ENCODE peak calls at places on chromosomes 13 and 19, in seven cellular contexts. C is ovary; K is WERI-Rb-1; S is lower lobe of right lung; D is kidney tubule cell; J is CD4-positive, CD25-positive, alpha-beta regulatory T cell; L is OCI-M1. U is an unnamed sample.

GRCh38 chr13:101520672-101521071 is 68.2 kb downstream of the ITGBL1 start:
- DNase-seq in C (no peak), K (no peak), S (no peak), D (peak; percentile 77), J (peak; percentile 67), L (peak; percentile 56), U (peak; percentile 57)

GRCh38 chr13:112068531-112069062 is 1.6 kb downstream of the SOX1 start:
- DNase-seq in C (no peak), K (no peak), S (no peak), D (no peak), J (no peak), L (no peak), U (no peak)

GRCh38 chr19:12526542-12526941 is 24.7 kb downstream of the ZNF564 start:
- DNase-seq in C (no peak), K (no peak), S (no peak), D (no peak), J (no peak), L (no peak), U (no peak)

GRCh38 chr19:3162418-3163229 is 15.9 kb upstream of the S1PR4 start:
- DNase-seq in C (no peak), K (no peak), S (no peak), D (no peak), J (peak; percentile 49), L (no peak), U (no peak)

GRCh38 chr13:97600438-97601080 is 166.6 kb downstream of the RAP2A start:
- DNase-seq in C (no peak), K (no peak), S (no peak), D (peak; percentile 29), J (no peak), L (peak; percentile 41), U (peak; percentile 73)

GRCh38 chr13:48504606-48505369 is 28.1 kb downstream of the RCBTB2 start:
- DNase-seq in C (no peak), K (no peak), S (no peak), D (no peak), J (peak; percentile 27), L (no peak), U (no peak)

GRCh38 chr13:51562011-51562671 is 22.1 kb upstream of the WDFY2 start:
- DNase-seq in C (no peak), K (no peak), S (no peak), D (peak; percentile 38), J (peak; percentile 44), L (no peak), U (no peak)

GRCh38 chr19:35509861-35510625 is 3.4 kb downstream of the DMKN start:
- DNase-seq in C (peak; percentile 89), K (peak; percentile 81), S (peak; percentile 89), D (peak; percentile 90), J (peak; percentile 46), L (peak; percentile 78), U (peak; percentile 80)

GRCh38 chr13:112252744-112253590 is 123.2 kb upstream of the SPACA7 start:
- DNase-seq in C (no peak), K (peak; percentile 5), S (no peak), D (no peak), J (no peak), L (no peak), U (no peak)

GRCh38 chr19:50361290-50362029 is 4.0 kb downstream of the NAPSA start:
- DNase-seq in C (no peak), K (no peak), S (peak; percentile 78), D (no peak), J (peak; percentile 26), L (peak; percentile 37), U (no peak)

GRCh38 chr19:1608414-1609391 is 3.4 kb upstream of the UQCR11 start:
- DNase-seq in C (no peak), K (no peak), S (no peak), D (peak; percentile 12), J (peak; percentile 41), L (no peak), U (no peak)

GRCh38 chr13:30165791-30166190 is 141.6 kb downstream of the KATNAL1 start:
- DNase-seq in C (no peak), K (no peak), S (no peak), D (peak; percentile 33), J (no peak), L (no peak), U (no peak)

GRCh38 chr13:24528816-24529398 is 16.3 kb upstream of the PARP4 start:
- DNase-seq in C (no peak), K (no peak), S (no peak), D (no peak), J (no peak), L (no peak), U (no peak)

GRCh38 chr19:54660967-54661366 is 1.8 kb upstream of the LILRB4 start:
- DNase-seq in C (no peak), K (no peak), S (no peak), D (no peak), J (no peak), L (no peak), U (no peak)

GRCh38 chr19:38564981-38565685 is 52.6 kb downstream of the MAP4K1 start:
- DNase-seq in C (no peak), K (no peak), S (no peak), D (no peak), J (peak; percentile 34), L (no peak), U (no peak)

U was measured in NCI-H226.